ENCODE peak calls at places on chromosomes 3 and 15, in ten cellular contexts. H, G, W, J, P, L, D, I, M and F are unnamed samples.

GRCh38 chr3:26437678-26438077 is 184.9 kb upstream of the LRRC3B start:
- DNase-seq in H (peak; percentile 64), G (no peak), W (no peak), J (no peak), P (no peak), L (no peak), D (no peak), I (no peak), M (no peak), F (no peak)

GRCh38 chr3:143167956-143168355 is 48.4 kb downstream of the CHST2 start:
- DNase-seq in H (peak; percentile 56), G (no peak), W (no peak), J (no peak), P (no peak), L (no peak), D (no peak), I (no peak), M (no peak), F (no peak)

GRCh38 chr3:46375814-46376213 is 5.1 kb downstream of the CCR5 start:
- DNase-seq in H (no peak), G (no peak), W (no peak), J (no peak), P (no peak), L (no peak), D (no peak), I (no peak), M (no peak), F (no peak)

GRCh38 chr15:101133181-101133460 is 118.7 kb downstream of the CHSY1 start:
- DNase-seq in H (no peak), G (no peak), W (no peak), J (no peak), P (no peak), L (no peak), D (no peak), I (no peak), M (no peak), F (no peak)

GRCh38 chr3:113552851-113553250 is 20.5 kb downstream of the SIDT1 start:
- DNase-seq in H (no peak), G (peak; percentile 36), W (no peak), J (no peak), P (no peak), L (no peak), D (no peak), I (no peak), M (no peak), F (no peak)

GRCh38 chr3:178560759-178561158 is 24.5 kb downstream of the KCNMB2 start:
- DNase-seq in H (no peak), G (no peak), W (no peak), J (no peak), P (no peak), L (no peak), D (no peak), I (no peak), M (no peak), F (no peak)

GRCh38 chr3:142990706-142991105 is 10.7 kb upstream of the U2SURP start:
- DNase-seq in H (no peak), G (no peak), W (no peak), J (no peak), P (no peak), L (no peak), D (no peak), I (no peak), M (no peak), F (no peak)

GRCh38 chr15:81633889-81634288 is 259.9 kb upstream of the TMC3 start:
- DNase-seq in H (no peak), G (no peak), W (no peak), J (no peak), P (no peak), L (no peak), D (no peak), I (no peak), M (no peak), F (no peak)

GRCh38 chr15:92012368-92012629 is 158.8 kb downstream of the SLCO3A1 start:
- DNase-seq in H (no peak), G (no peak), W (no peak), J (no peak), P (no peak), L (no peak), D (no peak), I (no peak), M (no peak), F (no peak)

GRCh38 chr3:160355826-160356225 is 43.2 kb downstream of the IFT80 start:
- DNase-seq in H (no peak), G (no peak), W (no peak), J (no peak), P (no peak), L (no peak), D (no peak), I (no peak), M (no peak), F (no peak)

GRCh38 chr3:15097889-15098288 is 1.1 kb downstream of the RBSN start:
- DNase-seq in H (no peak), G (peak; percentile 85), W (no peak), J (no peak), P (no peak), L (no peak), D (no peak), I (no peak), M (no peak), F (no peak)

DNA sequence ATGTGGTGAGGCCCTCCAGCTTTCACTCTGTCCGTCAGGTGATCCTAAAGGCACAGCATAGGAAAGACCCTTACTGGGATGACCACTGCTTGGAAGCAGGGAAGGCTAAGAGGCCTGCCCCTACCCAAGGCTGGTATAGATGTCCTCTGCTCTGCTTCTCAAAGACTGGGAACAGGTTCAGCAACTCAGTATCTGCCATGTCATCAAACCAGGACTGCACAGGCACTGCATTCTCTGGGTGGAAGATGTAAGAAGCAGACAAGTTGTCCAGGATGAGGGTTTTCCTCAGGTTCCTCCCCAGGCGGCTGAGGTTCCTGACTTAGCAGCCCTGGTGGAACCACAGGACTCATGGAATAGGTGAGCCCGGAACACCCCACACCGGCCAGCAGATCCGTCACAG is 4.7 kb downstream of the FAM98B start:
- DNase-seq in H (no peak), G (no peak), W (no peak), J (no peak), P (no peak), L (no peak), D (no peak), I (no peak), M (no peak), F (no peak)
- TF ChIP-seq CTCF in H (no peak), G (no peak), W (no peak), J (no peak), P (no peak), L (no peak), D (no peak), I (no peak), M (no peak), F (no peak)

GRCh38 chr3:49124991-49125670 is 4.5 kb upstream of the USP19 start:
- DNase-seq in H (no peak), G (peak; percentile 26), W (no peak), J (no peak), P (no peak), L (no peak), D (no peak), I (no peak), M (no peak), F (no peak)
- TF ChIP-seq CTCF in H (no peak), G (peak; percentile 39), W (peak; percentile 19), J (no peak), P (no peak), L (no peak), D (no peak), I (no peak), M (no peak), F (no peak)

GRCh38 chr15:41928637-41929620 is 35.1 kb upstream of the SPTBN5 start:
- DNase-seq in H (peak; percentile 42), G (no peak), W (peak; percentile 30), J (no peak), P (no peak), L (peak; percentile 63), D (no peak), I (no peak), M (peak; percentile 83), F (no peak)

GRCh38 chr15:41925209-41925608 is 31.4 kb upstream of the SPTBN5 start:
- DNase-seq in H (no peak), G (no peak), W (no peak), J (no peak), P (no peak), L (no peak), D (no peak), I (no peak), M (peak; percentile 40), F (no peak)

GRCh38 chr15:41928100-41928499 is 34.2 kb upstream of the SPTBN5 start:
- DNase-seq in H (no peak), G (no peak), W (no peak), J (no peak), P (no peak), L (no peak), D (no peak), I (no peak), M (peak; percentile 16), F (no peak)

GRCh38 chr15:41927516-41927915 is 33.7 kb upstream of the SPTBN5 start:
- DNase-seq in H (no peak), G (no peak), W (no peak), J (no peak), P (no peak), L (no peak), D (no peak), I (no peak), M (no peak), F (no peak)

DNA sequence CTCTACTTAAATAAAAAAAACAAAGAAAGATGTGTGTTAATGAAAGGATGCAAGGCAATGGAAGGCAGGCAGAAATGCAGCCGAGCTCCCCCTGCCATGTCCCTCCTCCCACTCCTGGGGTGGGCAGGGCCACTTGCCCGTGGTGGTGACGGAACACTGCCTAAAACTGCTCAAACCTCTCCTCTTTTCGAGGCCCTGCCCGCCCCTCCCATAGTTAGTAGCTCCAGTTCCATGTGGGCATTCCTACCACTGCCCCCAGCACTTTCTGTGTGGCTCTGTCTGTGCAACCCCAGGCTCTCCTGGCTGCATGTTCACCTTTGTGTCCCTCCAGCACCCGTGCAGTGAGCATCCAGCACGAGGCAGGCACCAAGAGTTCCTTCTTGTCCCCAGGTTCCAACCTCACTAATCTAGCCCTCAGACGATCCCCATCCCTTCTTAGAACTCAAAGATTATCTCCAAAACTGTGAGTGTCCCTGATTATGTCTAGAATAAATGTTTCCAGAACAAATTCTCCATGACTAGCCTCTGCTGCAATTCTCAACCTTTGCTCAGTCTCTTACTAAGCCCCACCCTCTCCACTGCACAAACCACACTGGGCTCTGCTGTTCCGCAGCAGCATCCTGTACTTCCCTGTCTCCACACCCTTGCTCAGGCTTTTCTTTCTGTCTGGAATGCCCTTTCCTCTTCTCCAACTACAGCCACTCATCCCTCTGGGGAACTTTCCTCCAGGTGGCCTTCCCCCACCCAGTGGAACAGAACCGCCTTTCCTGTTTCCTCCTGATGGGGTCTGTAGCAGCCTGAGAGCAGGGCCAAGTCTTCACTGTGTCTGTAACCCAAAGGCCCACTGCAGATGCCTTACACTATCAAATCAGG is 32.6 kb upstream of the SPTBN5 start:
- DNase-seq in H (peak; percentile 37), G (no peak), W (no peak), J (peak; percentile 75), P (no peak), L (no peak), D (no peak), I (no peak), M (no peak), F (no peak)
- TF ChIP-seq CTCF in H (no peak), G (no peak), W (no peak), J (no peak), P (no peak), L (no peak), D (no peak), I (no peak), M (no peak), F (no peak)

GRCh38 chr3:20622304-20622703 is 436.3 kb upstream of the SGO1 start:
- DNase-seq in H (peak; percentile 26), G (no peak), W (no peak), J (no peak), P (peak; percentile 69), L (no peak), D (no peak), I (no peak), M (no peak), F (no peak)
- TF ChIP-seq CTCF in H (no peak), G (no peak), W (no peak), J (no peak), P (peak; percentile 22), L (no peak), D (no peak), I (no peak), M (peak; percentile 11), F (no peak)